ENCODE peak calls at places on chromosome 3, in four cellular contexts. V, R, D and X are unnamed samples.

GRCh38 chr3:128573160-128573559 is 77.5 kb downstream of the RPN1 start:
- DNase-seq in R (no peak), D (no peak), V (no peak), X (no peak)

GRCh38 chr3:127762077-127762786 is 60.1 kb downstream of the MGLL start:
- DNase-seq in R (no peak), D (no peak), V (peak; percentile 72), X (no peak)

GRCh38 chr3:113040231-113040630 is 49.4 kb downstream of the GTPBP8 start:
- DNase-seq in R (no peak), V (no peak), D (no peak), X (no peak)

GRCh38 chr3:135760581-135760980 is 204.9 kb upstream of the PPP2R3A start:
- DNase-seq in R (no peak), D (no peak), V (no peak), X (no peak)

GRCh38 chr3:129592362-129593150 is 13.9 kb downstream of the PLXND1 start:
- DNase-seq in V (peak; percentile 92), D (no peak), R (peak; percentile 68), X (peak; percentile 69)

GRCh38 chr3:120528163-120528562 is 68.0 kb upstream of the NDUFB4 start:
- DNase-seq in V (no peak), R (no peak), D (no peak), X (no peak)

GRCh38 chr3:125375950-125376679 is 990 bp upstream of the ZNF148 start:
- DNase-seq in D (no peak), V (no peak), R (no peak), X (no peak)

GRCh38 chr3:110101361-110101760 is 764.0 kb upstream of the DPPA4 start:
- DNase-seq in D (no peak), V (no peak), R (no peak), X (no peak)

GRCh38 chr3:11335056-11335608 is 62.9 kb downstream of the ATG7 start:
- DNase-seq in R (no peak), D (no peak), V (peak; percentile 73), X (peak; percentile 6)

GRCh38 chr3:62238003-62238402 is 135.3 kb downstream of the FEZF2 start:
- DNase-seq in V (no peak), R (no peak), D (no peak), X (no peak)

DNA sequence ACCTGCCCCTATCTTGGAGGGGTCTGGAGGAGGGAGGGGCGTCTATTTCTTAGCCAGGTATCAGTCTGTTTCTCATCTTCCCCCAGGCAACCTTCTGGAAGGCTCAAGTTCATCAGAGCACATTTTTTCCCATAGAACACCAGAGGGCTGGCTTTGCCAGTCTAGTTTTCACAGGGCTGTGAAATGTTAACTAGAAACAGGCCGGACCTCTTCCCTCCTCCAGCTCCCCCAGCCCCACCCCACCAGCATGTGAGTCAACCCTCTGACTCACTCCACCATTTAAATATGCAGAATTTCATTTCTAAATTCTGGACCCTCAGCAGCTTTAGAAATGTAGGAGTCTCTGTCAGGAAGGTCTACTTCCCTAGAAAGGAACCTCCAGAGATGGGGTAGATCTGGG is 66.8 kb downstream of the SLCO2A1 start:
- DNase-seq in V (peak; percentile 88), R (no peak), D (no peak), X (no peak)
- TF ChIP-seq CTCF in V (no peak), R (no peak), D (no peak), X (no peak)

DNA sequence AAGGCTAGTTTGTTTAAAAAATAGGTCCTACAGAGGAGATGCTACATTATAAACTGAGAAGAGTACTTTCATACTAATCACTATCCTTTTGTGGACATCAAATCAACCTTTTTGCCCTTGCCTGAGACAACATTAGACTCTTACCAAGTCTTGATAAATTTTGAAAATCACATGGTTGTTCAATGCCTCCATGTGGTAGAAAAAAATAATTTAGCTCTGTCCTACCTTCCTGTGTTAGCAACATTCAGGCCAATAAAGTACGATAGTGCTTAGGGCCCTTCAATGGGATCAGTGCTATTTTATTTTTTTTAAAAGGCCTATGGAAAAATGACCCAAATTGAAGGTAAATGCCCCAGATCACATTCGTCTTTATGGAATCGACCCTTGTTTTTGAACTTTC is 5.0 kb upstream of the UBE2E1 start:
- DNase-seq in D (no peak), V (peak; percentile 41), R (no peak), X (no peak)
- TF ChIP-seq CTCF in D (peak; percentile 50), V (no peak), R (no peak), X (no peak)

GRCh38 chr3:134084230-134084950 is 54.7 kb upstream of the SLCO2A1 start:
- DNase-seq in V (no peak), D (peak; percentile 64), R (no peak), X (no peak)

GRCh38 chr3:134087046-134087974 is 57.6 kb upstream of the SLCO2A1 start:
- DNase-seq in V (no peak), D (peak; percentile 64), R (no peak), X (no peak)

GRCh38 chr3:134083626-134084229 is 54.0 kb upstream of the SLCO2A1 start:
- DNase-seq in R (no peak), V (no peak), D (peak; percentile 60), X (no peak)

GRCh38 chr3:134086616-134087015 is 56.9 kb upstream of the SLCO2A1 start:
- DNase-seq in V (no peak), D (peak; percentile 57), R (no peak), X (no peak)

DNA sequence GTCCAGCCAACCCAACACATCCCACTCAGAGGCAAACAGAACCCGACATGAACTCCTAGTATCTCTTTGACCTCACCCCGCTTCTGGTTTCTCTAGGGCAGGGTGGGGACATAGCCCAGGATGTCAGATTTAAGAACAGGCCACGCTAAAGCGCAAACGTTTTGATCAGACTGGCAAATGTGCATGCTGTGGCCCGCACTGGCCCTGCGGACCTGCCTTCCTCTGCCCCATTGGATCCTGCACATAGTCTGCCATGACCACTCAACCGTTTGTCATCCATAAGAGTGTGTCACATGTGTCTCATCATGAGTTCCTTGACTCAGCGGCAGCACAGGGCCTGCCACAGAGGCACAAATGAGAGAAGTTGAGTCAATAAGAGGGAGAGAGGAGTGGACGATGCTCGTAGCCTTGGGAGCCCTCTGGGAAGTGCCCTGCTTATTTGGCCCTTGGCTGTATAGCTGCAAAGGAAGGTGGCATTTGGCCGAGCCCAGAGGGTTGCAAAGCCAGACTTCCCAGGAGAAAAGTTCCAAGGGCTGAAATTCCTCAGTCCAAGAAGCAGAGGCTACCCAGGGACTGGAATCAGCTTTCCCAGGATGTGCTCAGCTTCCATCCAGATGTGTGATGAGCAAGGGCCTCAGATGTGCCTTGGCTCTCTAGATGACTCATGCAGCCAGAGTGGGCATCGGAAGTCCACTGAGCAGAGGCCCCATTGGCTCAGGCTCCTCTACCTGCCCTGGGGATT is 55.5 kb upstream of the SLCO2A1 start:
- DNase-seq in D (peak; percentile 73), V (no peak), R (no peak), X (no peak)
- TF ChIP-seq CTCF in D (no peak), V (no peak), R (no peak), X (no peak)

GRCh38 chr3:168061332-168061996 is 34.3 kb downstream of the GOLIM4 start:
- DNase-seq in R (no peak), D (no peak), V (no peak), X (no peak)
- TF ChIP-seq CTCF in R (no peak), D (no peak), V (no peak), X (no peak)

DNA sequence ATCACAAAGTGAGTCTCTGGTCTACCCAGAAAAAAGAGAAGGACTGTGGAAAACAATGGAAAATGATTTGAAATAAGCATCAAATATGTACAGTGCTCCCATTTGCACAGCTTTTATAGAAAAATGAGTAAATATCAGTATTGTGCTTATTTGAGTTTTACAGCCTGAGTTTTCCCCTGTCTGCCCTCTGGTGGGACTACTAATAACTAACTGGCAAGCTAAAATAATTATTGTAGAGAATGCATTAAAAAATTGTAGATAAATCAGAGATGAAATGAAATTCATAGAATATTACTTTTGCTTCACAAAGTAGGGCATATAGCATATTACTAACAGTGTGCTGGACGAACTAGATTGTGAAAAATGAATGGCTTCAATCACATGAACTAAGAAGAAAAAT is 287.1 kb downstream of the NAALADL2 start:
- DNase-seq in D (no peak), V (no peak), R (no peak), X (no peak)
- TF ChIP-seq CTCF in D (peak; percentile 61), V (no peak), R (peak; percentile 35), X (no peak)